ENCODE peak calls at places on chromosomes 16 and 17, in six cellular contexts. P is brain microvascular endothelial cell, R is PC-9, S is breast epithelium, O is neural progenitor cell, J is GM06990. C is an unnamed sample.

GRCh38 chr17:48878920-48879898 is 13.4 kb upstream of the ATP5MC1 start:
- DNase-seq in P (peak; percentile 63), O (peak; percentile 80), S (no peak), J (no peak), R (peak; percentile 52), C (peak; percentile 86)

GRCh38 chr17:40349477-40350409 is 14.8 kb downstream of the GJD3 start:
- DNase-seq in R (no peak), J (no peak), S (no peak), P (no peak), O (no peak), C (no peak)

GRCh38 chr17:10077561-10078299 is 120.7 kb downstream of the GAS7 start:
- DNase-seq in J (no peak), S (no peak), O (no peak), R (no peak), P (no peak), C (no peak)

GRCh38 chr16:359871-360697 is 7.6 kb upstream of the AXIN1 start:
- DNase-seq in J (peak; percentile 18), R (no peak), O (peak; percentile 78), S (no peak), P (no peak), C (no peak)

GRCh38 chr17:77425791-77426641 is 285.2 kb downstream of the SEC14L1 start:
- DNase-seq in J (no peak), S (peak; percentile 80), O (peak; percentile 34), P (peak; percentile 87), R (no peak), C (peak; percentile 83)

GRCh38 chr17:62627219-62627903 is at the start of gene MRC2:
- DNase-seq in R (no peak), P (peak; percentile 84), S (peak; percentile 50), O (peak; percentile 83), J (peak; percentile 53), C (peak; percentile 91)

GRCh38 chr16:73062640-73063283 is 14.8 kb upstream of the ZFHX3 start:
- DNase-seq in S (no peak), P (no peak), J (no peak), R (no peak), O (peak; percentile 86), C (peak; percentile 91)

GRCh38 chr17:12180644-12181261 is 160.1 kb downstream of the MAP2K4 start:
- DNase-seq in R (peak; percentile 34), S (no peak), O (peak; percentile 63), J (no peak), P (peak; percentile 54), C (peak; percentile 47)

GRCh38 chr17:45312477-45313418 is 4.1 kb downstream of the MAP3K14 start:
- DNase-seq in O (no peak), J (no peak), S (no peak), R (peak; percentile 55), P (no peak), C (no peak)

GRCh38 chr17:61157246-61157887 is 242.3 kb upstream of the TBX2 start:
- DNase-seq in R (no peak), P (peak; percentile 49), O (no peak), S (no peak), J (no peak), C (no peak)

GRCh38 chr16:78146807-78147206 is 47.4 kb downstream of the WWOX start:
- DNase-seq in O (no peak), S (no peak), J (no peak), P (no peak), R (no peak), C (no peak)

GRCh38 chr17:57211543-57211942 is 44.8 kb upstream of the MSI2 start:
- DNase-seq in S (no peak), P (no peak), J (no peak), O (no peak), R (no peak), C (no peak)

GRCh38 chr16:65202461-65202860 is 80.6 kb upstream of the CDH11 start:
- DNase-seq in P (no peak), O (no peak), S (no peak), J (no peak), R (no peak), C (no peak)

GRCh38 chr17:40062347-40063033 is at the start of gene THRA:
- DNase-seq in S (peak; percentile 47), J (peak; percentile 63), P (no peak), R (no peak), O (peak; percentile 90), C (peak; percentile 97)

GRCh38 chr17:67784364-67785121 is 40.8 kb upstream of the BPTF start:
- DNase-seq in O (no peak), P (no peak), R (no peak), S (no peak), J (no peak), C (no peak)

GRCh38 chr17:32971171-32971570 is 20.5 kb upstream of the SPACA3 start:
- DNase-seq in P (peak; percentile 79), S (no peak), O (no peak), R (no peak), J (no peak), C (no peak)

GRCh38 chr17:57601328-57601727 is 143.8 kb downstream of the CCDC182 start:
- DNase-seq in O (no peak), J (no peak), S (no peak), R (no peak), P (no peak), C (no peak)

GRCh38 chr17:64128787-64129514 is 993 bp downstream of the ERN1 start:
- DNase-seq in P (peak; percentile 32), R (no peak), S (peak; percentile 58), O (no peak), J (no peak), C (no peak)

GRCh38 chr16:87058728-87059250 is 258.4 kb downstream of the C16orf95 start:
- DNase-seq in S (no peak), P (no peak), R (no peak), O (no peak), J (no peak), C (peak; percentile 13)

GRCh38 chr16:87056551-87056950 is 260.6 kb downstream of the C16orf95 start:
- DNase-seq in S (no peak), O (no peak), J (no peak), P (no peak), R (no peak), C (peak; percentile 65)

GRCh38 chr16:87056083-87056482 is 261.1 kb downstream of the C16orf95 start:
- DNase-seq in P (peak; percentile 48), R (no peak), J (no peak), O (no peak), S (no peak), C (peak; percentile 49)

GRCh38 chr16:87057291-87057881 is 259.8 kb downstream of the C16orf95 start:
- DNase-seq in J (no peak), R (no peak), S (no peak), O (peak; percentile 33), P (no peak), C (peak; percentile 89)

GRCh38 chr16:87057951-87058560 is 259.1 kb downstream of the C16orf95 start:
- DNase-seq in O (no peak), P (no peak), R (no peak), J (no peak), S (no peak), C (peak; percentile 38)
- H3K4me3 ChIP-seq in O (no peak overlapping the region), P (no peak overlapping the region), R (no peak overlapping the region), J (no peak overlapping the region), S (no peak overlapping the region), C (no peak overlapping the region)

DNA sequence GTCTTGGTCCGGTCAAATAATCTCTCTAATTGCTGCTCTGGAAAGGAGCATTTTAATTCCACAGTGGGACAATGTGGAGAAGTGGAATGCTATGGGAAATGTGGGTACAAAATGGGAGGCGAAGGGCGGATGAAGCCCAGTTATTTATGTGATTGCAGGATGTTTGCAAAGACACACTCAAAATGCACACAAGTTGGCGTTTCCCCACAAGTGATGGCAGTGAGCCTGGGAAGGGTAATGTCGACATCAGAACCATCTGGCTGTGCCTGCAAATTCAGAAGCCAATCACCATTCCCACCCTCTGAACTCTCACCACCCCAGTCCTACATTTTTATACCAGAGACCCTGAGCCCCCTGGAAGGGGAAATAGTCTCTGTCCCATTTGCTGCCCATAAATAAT is 201.1 kb downstream of the SOX9 start:
- DNase-seq in R (no peak), P (no peak), O (no peak), S (no peak), J (no peak), C (no peak)
- H3K27me3 ChIP-seq in R (no peaks in the 10 kb centered on the region), P (no peaks in the 10 kb centered on the region), O (no peaks in the 10 kb centered on the region), S (no peaks in the 10 kb centered on the region), J (no peaks in the 10 kb centered on the region), C (no peaks in the 10 kb centered on the region)

GRCh38 chr17:1737531-1738291 is 5.0 kb upstream of the SERPINF2 start:
- DNase-seq in R (no peak), P (no peak), O (no peak), J (no peak), S (no peak), C (no peak)

GRCh38 chr17:1735418-1735817 is 7.3 kb upstream of the SERPINF2 start:
- DNase-seq in R (no peak), O (no peak), J (no peak), S (no peak), P (no peak), C (peak; percentile 67)

GRCh38 chr17:1733759-1734158 is 8.9 kb upstream of the SERPINF2 start:
- DNase-seq in R (no peak), P (no peak), S (no peak), J (no peak), O (no peak), C (peak; percentile 47)

GRCh38 chr17:1736348-1737281 is 6.1 kb upstream of the SERPINF2 start:
- DNase-seq in J (no peak), R (no peak), O (no peak), P (peak; percentile 77), S (no peak), C (peak; percentile 85)

GRCh38 chr17:1735834-1736347 is 6.8 kb upstream of the SERPINF2 start:
- DNase-seq in P (no peak), J (no peak), R (no peak), O (no peak), S (no peak), C (peak; percentile 80)
- H3K36me3 ChIP-seq in P (peaks cover 11% of the 10 kb centered on the region), J (peaks cover 13% of the 10 kb centered on the region), R (no peaks in the 10 kb centered on the region), O (no peaks in the 10 kb centered on the region), S (no peaks in the 10 kb centered on the region), C (no peaks in the 10 kb centered on the region)

GRCh38 chr16:71357681-71358080 is 842 bp upstream of the CALB2 start:
- DNase-seq in J (no peak), S (no peak), R (peak; percentile 40), P (no peak), O (peak; percentile 58), C (peak; percentile 64)

GRCh38 chr16:71360378-71360777 is 1.9 kb downstream of the CALB2 start:
- DNase-seq in P (peak; percentile 80), R (peak; percentile 95), J (no peak), O (no peak), S (peak; percentile 52), C (no peak)

GRCh38 chr16:71359431-71359830 is 908 bp downstream of the CALB2 start:
- DNase-seq in P (no peak), J (no peak), S (no peak), R (peak; percentile 61), O (no peak), C (no peak)

GRCh38 chr16:71356051-71356740 is 2.3 kb upstream of the CALB2 start:
- DNase-seq in S (no peak), O (no peak), J (no peak), P (no peak), R (no peak), C (no peak)

DNA sequence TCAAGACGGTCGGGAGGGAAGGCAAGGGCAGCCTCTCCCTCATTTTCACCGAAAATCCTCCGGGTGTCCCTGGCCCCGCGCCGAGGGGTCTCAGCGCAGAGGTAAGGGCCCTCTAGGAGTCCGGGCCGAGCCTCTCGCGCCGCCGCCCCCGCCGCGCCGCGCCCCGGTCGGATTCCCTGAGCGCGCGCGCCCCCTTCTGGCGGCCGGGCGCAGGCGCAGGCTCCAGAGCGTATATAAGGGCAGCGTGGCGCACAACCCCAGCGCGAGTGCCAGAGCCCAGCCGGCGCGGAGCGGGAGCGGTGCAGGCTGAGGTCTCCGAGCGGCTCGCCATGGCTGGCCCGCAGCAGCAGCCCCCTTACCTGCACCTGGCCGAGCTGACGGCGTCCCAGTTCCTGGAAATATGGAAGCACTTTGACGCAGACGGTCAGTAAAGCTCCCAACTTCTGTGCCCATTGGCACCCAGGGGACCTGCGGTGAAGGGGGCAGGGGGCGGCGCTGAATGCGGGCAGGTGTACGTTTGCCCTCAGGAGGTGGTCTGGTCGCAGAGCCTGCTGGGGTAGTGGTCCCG is at the start of gene CALB2:
- DNase-seq in P (peak; percentile 24), J (peak; percentile 65), O (peak; percentile 90), R (peak; percentile 35), S (peak; percentile 46), C (peak; percentile 95)
- H3K4me3 ChIP-seq in P (peak within 1 kb of the TSS; percentile 39), J (no peak within 1 kb of the TSS), O (peak within 1 kb of the TSS; percentile 43), R (peak within 1 kb of the TSS; percentile 99), S (peak within 1 kb of the TSS; percentile 10), C (peak within 1 kb of the TSS; percentile 24)